ENCODE peak calls at places on chromosomes 12 and 14, in six cellular contexts. M, E, I, F, X and J are unnamed samples.

GRCh38 chr14:63544641-63545234 is 1.6 kb upstream of the PPP2R5E start:
- DNase-seq in I (no peak), M (no peak), F (no peak), X (peak), E (peak), J (peak)

GRCh38 chr14:23114669-23115491 is 4.2 kb downstream of the CEBPE start:
- DNase-seq in M (no peak), E (peak), F (peak), I (no peak), X (no peak), J (peak)

GRCh38 chr14:79965896-79966295 is 245.4 kb downstream of the DIO2 start:
- DNase-seq in X (no peak), E (peak), I (no peak), M (no peak), F (no peak), J (no peak)

GRCh38 chr12:124696689-124697476 is 129.5 kb upstream of the NCOR2 start:
- DNase-seq in M (no peak), E (no peak), X (peak), I (no peak), F (no peak), J (no peak)

GRCh38 chr12:67472551-67472950 is 176.0 kb upstream of the DYRK2 start:
- DNase-seq in I (no peak), M (no peak), F (no peak), E (no peak), X (no peak), J (no peak)

GRCh38 chr14:68231832-68232642 is 412.5 kb downstream of the RAD51B start:
- DNase-seq in F (no peak), E (peak), I (no peak), M (no peak), X (no peak), J (no peak)

GRCh38 chr14:32559595-32559994 is 230.5 kb downstream of the AKAP6 start:
- DNase-seq in X (no peak), M (no peak), F (no peak), E (no peak), I (no peak), J (no peak)

GRCh38 chr12:65568517-65568916 is 255.8 kb upstream of the HMGA2 start:
- DNase-seq in X (no peak), I (no peak), M (no peak), E (peak), F (no peak), J (no peak)

GRCh38 chr14:43243168-43243567 is 1263.9 kb downstream of the FSCB start:
- DNase-seq in E (no peak), X (no peak), I (no peak), M (no peak), F (no peak), J (no peak)

GRCh38 chr12:115771065-115771464 is 506.4 kb downstream of the MED13L start:
- DNase-seq in M (no peak), I (peak), F (no peak), E (peak), X (peak), J (no peak)

GRCh38 chr12:89346741-89347324 is 5.5 kb downstream of the DUSP6 start:
- DNase-seq in E (peak), M (no peak), I (no peak), F (no peak), X (peak), J (peak)

GRCh38 chr14:58882577-58883018 is 244.8 kb downstream of the DACT1 start:
- DNase-seq in F (peak), X (no peak), E (peak), M (no peak), I (no peak), J (no peak)

GRCh38 chr12:94111290-94111689 is 37.1 kb upstream of the PLXNC1 start:
- DNase-seq in X (no peak), F (no peak), E (no peak), I (no peak), M (no peak), J (no peak)

GRCh38 chr14:20714593-20715250 is 26.2 kb downstream of the ANG start:
- DNase-seq in E (peak), I (peak), M (no peak), F (no peak), X (no peak), J (peak)

GRCh38 chr14:103311171-103311997 is 22.7 kb upstream of the EIF5 start:
- DNase-seq in E (no peak), F (no peak), I (no peak), X (no peak), M (no peak), J (no peak)

GRCh38 chr14:22838631-22839041 is 2.3 kb downstream of the MMP14 start:
- DNase-seq in E (peak), M (no peak), I (peak), F (no peak), X (no peak), J (peak)

GRCh38 chr12:76310110-76310509 is 38.1 kb downstream of the BBS10 start:
- DNase-seq in E (peak), M (no peak), X (no peak), I (no peak), F (no peak), J (no peak)

GRCh38 chr12:118494776-118495175 is 118.4 kb downstream of the SUDS3 start:
- DNase-seq in I (no peak), E (peak), F (no peak), M (no peak), X (no peak), J (no peak)

GRCh38 chr12:89370850-89371249 is 18.5 kb upstream of the DUSP6 start:
- DNase-seq in I (peak), F (no peak), X (peak), E (peak), M (no peak), J (peak)

GRCh38 chr14:76337619-76338545 is 38.1 kb upstream of the ESRRB start:
- DNase-seq in I (no peak), M (no peak), E (peak), X (no peak), F (no peak), J (no peak)

GRCh38 chr14:59283380-59283779 is 94.9 kb downstream of the DAAM1 start:
- DNase-seq in X (no peak), I (no peak), M (no peak), E (no peak), F (peak), J (no peak)

GRCh38 chr14:104925214-104925899 is 678 bp downstream of the PLD4 start:
- DNase-seq in M (no peak), E (no peak), X (no peak), I (no peak), F (no peak), J (no peak)

GRCh38 chr12:115930336-115930735 is 347.2 kb downstream of the MED13L start:
- DNase-seq in M (no peak), I (peak), X (no peak), E (no peak), F (no peak), J (no peak)

GRCh38 chr12:104315326-104316224 is 12.0 kb downstream of the EID3 start:
- DNase-seq in E (no peak), F (peak), M (no peak), I (no peak), X (no peak), J (no peak)

GRCh38 chr12:123617580-123617979 is 15.7 kb downstream of the DDX55 start:
- DNase-seq in I (no peak), X (no peak), F (no peak), E (no peak), M (no peak), J (no peak)

GRCh38 chr14:95891742-95892141 is 15.1 kb downstream of the TUNAR start:
- DNase-seq in E (peak), I (no peak), M (no peak), F (peak), X (no peak), J (no peak)

GRCh38 chr12:113932411-113933196 is 33.5 kb downstream of the RBM19 start:
- DNase-seq in X (peak), I (no peak), F (no peak), M (no peak), E (no peak), J (no peak)

GRCh38 chr12:71160585-71160984 is 2.8 kb upstream of the TSPAN8 start:
- DNase-seq in F (no peak), M (no peak), X (no peak), I (no peak), E (no peak), J (no peak)

GRCh38 chr14:43464968-43465367 is 1042.1 kb downstream of the FSCB start:
- DNase-seq in F (no peak), I (no peak), E (no peak), M (no peak), X (no peak), J (no peak)

GRCh38 chr12:24948816-24949722 is at the start of gene BCAT1:
- DNase-seq in M (peak), F (no peak), I (peak), X (peak), E (peak), J (peak)

GRCh38 chr14:93987376-93987775 is 9.7 kb upstream of the CCDC197 start:
- DNase-seq in X (no peak), E (no peak), I (no peak), M (no peak), F (no peak), J (no peak)

GRCh38 chr12:55847033-55847432 is 4.3 kb upstream of the MMP19 start:
- DNase-seq in I (peak), E (peak), M (no peak), X (peak), F (no peak), J (peak)

GRCh38 chr12:27400856-27401255 is 45.7 kb upstream of the SMCO2 start:
- DNase-seq in F (no peak), X (no peak), I (no peak), M (no peak), E (no peak), J (no peak)